ENCODE peak calls at places on chromosomes 11 and 22, in six cellular contexts. M, B, S, H, G and R are unnamed samples.

GRCh38 chr11:74427377-74427776 is 29.1 kb upstream of the PGM2L1 start:
- DNase-seq in M (no peak), B (no peak), S (no peak), H (no peak), G (no peak), R (no peak)

GRCh38 chr22:25759825-25760231 is 17.8 kb downstream of the MYO18B start:
- DNase-seq in M (peak), B (no peak), S (peak), H (peak), G (no peak), R (no peak)

GRCh38 chr11:36030707-36031365 is 87.0 kb downstream of the LDLRAD3 start:
- DNase-seq in M (no peak), B (no peak), S (no peak), H (peak), G (no peak), R (no peak)

GRCh38 chr11:2541321-2541680 is 96.5 kb downstream of the KCNQ1 start:
- DNase-seq in M (no peak), B (no peak), S (no peak), H (no peak), G (no peak), R (no peak)

GRCh38 chr22:31083377-31083768 is 2.3 kb downstream of the SMTN start:
- DNase-seq in M (no peak), B (no peak), S (no peak), H (no peak), G (no peak), R (no peak)

GRCh38 chr11:63146586-63146985 is 2.6 kb upstream of the SLC22A24 start:
- DNase-seq in M (no peak), B (no peak), S (no peak), H (no peak), G (no peak), R (no peak)

GRCh38 chr11:76233936-76234703 is 27.8 kb upstream of the WNT11 start:
- DNase-seq in M (peak), B (no peak), S (no peak), H (no peak), G (peak), R (no peak)

GRCh38 chr11:8205566-8205965 is 36.7 kb upstream of the RIC3 start:
- DNase-seq in M (no peak), B (no peak), S (no peak), H (no peak), G (no peak), R (no peak)

GRCh38 chr11:84780689-84781293 is 846.4 kb downstream of the DLG2 start:
- DNase-seq in M (peak), B (peak), S (no peak), H (peak), G (peak), R (no peak)

GRCh38 chr11:76152741-76153608 is 53.3 kb downstream of the WNT11 start:
- DNase-seq in M (no peak), B (no peak), S (no peak), H (no peak), G (peak), R (no peak)

GRCh38 chr11:102157219-102157618 is 47.0 kb downstream of the YAP1 start:
- DNase-seq in M (peak), B (peak), S (no peak), H (no peak), G (peak), R (no peak)

GRCh38 chr11:96123301-96123700 is 199.4 kb upstream of the MTMR2 start:
- DNase-seq in M (no peak), B (no peak), S (no peak), H (no peak), G (no peak), R (no peak)

GRCh38 chr22:40723396-40723933 is 44.2 kb downstream of the MCHR1 start:
- DNase-seq in M (no peak), B (no peak), S (no peak), H (no peak), G (no peak), R (no peak)

GRCh38 chr22:47191630-47192105 is 429.2 kb downstream of the TBC1D22A start:
- DNase-seq in M (no peak), B (no peak), S (no peak), H (no peak), G (no peak), R (no peak)

GRCh38 chr11:99911116-99911515 is 776.0 kb upstream of the ARHGAP42 start:
- DNase-seq in M (no peak), B (no peak), S (no peak), H (no peak), G (peak), R (no peak)

GRCh38 chr11:11782532-11783110 is 59.2 kb upstream of the USP47 start:
- DNase-seq in M (peak), B (peak), S (no peak), H (no peak), G (no peak), R (no peak)

GRCh38 chr11:2294340-2295290 is 7.1 kb downstream of the C11orf21 start:
- DNase-seq in M (no peak), B (no peak), S (no peak), H (no peak), G (peak), R (no peak)

GRCh38 chr11:68855205-68855978 is 13.7 kb upstream of the CPT1A start:
- DNase-seq in M (no peak), B (peak), S (no peak), H (peak), G (peak), R (peak)

GRCh38 chr11:77598195-77598594 is 8.4 kb downstream of the AQP11 start:
- DNase-seq in M (no peak), B (no peak), S (no peak), H (no peak), G (no peak), R (no peak)

GRCh38 chr11:31812392-31813241 is 1.5 kb upstream of the PAX6 start:
- DNase-seq in M (no peak), B (no peak), S (no peak), H (no peak), G (peak), R (no peak)

GRCh38 chr11:58289266-58289665 is 21.2 kb upstream of the OR10W1 start:
- DNase-seq in M (no peak), B (no peak), S (no peak), H (no peak), G (no peak), R (no peak)

GRCh38 chr11:77175869-77176539 is 48.0 kb downstream of the MYO7A start:
- DNase-seq in M (no peak), B (peak), S (no peak), H (no peak), G (peak), R (no peak)

GRCh38 chr11:64233913-64234839 is at the start of gene VEGFB:
- DNase-seq in M (peak), B (no peak), S (no peak), H (no peak), G (peak), R (peak)

GRCh38 chr11:70323811-70324210 is 53.3 kb downstream of the PPFIA1 start:
- DNase-seq in M (peak), B (no peak), S (no peak), H (no peak), G (no peak), R (no peak)

GRCh38 chr11:46112961-46113617 is 8.2 kb downstream of the PHF21A start:
- DNase-seq in M (peak), B (peak), S (no peak), H (peak), G (peak), R (no peak)

GRCh38 chr11:86167499-86168161 is 76.9 kb upstream of the EED start:
- DNase-seq in M (no peak), B (no peak), S (no peak), H (no peak), G (no peak), R (no peak)